ENCODE peak calls at places on chromosome 10, in nine cellular contexts. R is stomach, G is HCT116, Q is pancreas, Y is cardiac muscle cell, E is left ventricle myocardium inferior, V is body of pancreas, Z is fibroblast of lung, N is fibroblast of the aortic adventitia. S is an unnamed sample.

GRCh38 chr10:101145750-101146391 is 14.8 kb downstream of the TLX1 start:
- DNase-seq in Y (no peak), E (no peak), G (no peak), R (no peak), V (no peak), N (no peak), Z (no peak), Q (no peak), S (no peak)

GRCh38 chr10:108783897-108784296 is 1139.4 kb downstream of the XPNPEP1 start:
- DNase-seq in V (no peak), R (peak), Q (peak), G (peak), E (no peak), Z (peak), Y (peak), N (peak), S (peak)

GRCh38 chr10:104286939-104287338 is 18.0 kb downstream of the GSTO2 start:
- DNase-seq in V (no peak), N (no peak), R (no peak), E (no peak), Q (no peak), Y (no peak), G (no peak), Z (no peak), S (no peak)

GRCh38 chr10:44233561-44234470 is 151.1 kb downstream of the CXCL12 start:
- DNase-seq in R (peak), Y (peak), Z (peak), G (no peak), E (peak), N (no peak), V (no peak), Q (no peak), S (no peak)

GRCh38 chr10:113704637-113705343 is 25.1 kb downstream of the CASP7 start:
- DNase-seq in V (no peak), R (no peak), E (no peak), N (peak), G (peak), Q (no peak), Z (peak), Y (peak), S (no peak)

GRCh38 chr10:111522141-111522540 is 445.3 kb downstream of the ADRA2A start:
- DNase-seq in Z (no peak), G (no peak), N (no peak), R (no peak), Y (no peak), V (no peak), Q (no peak), E (no peak), S (no peak)

GRCh38 chr10:116130006-116130405 is 143.0 kb downstream of the GFRA1 start:
- DNase-seq in G (no peak), Z (no peak), N (no peak), Y (no peak), Q (no peak), V (no peak), E (no peak), R (no peak), S (no peak)

GRCh38 chr10:109174526-109174925 is 748.8 kb downstream of the XPNPEP1 start:
- DNase-seq in Q (no peak), Y (no peak), N (no peak), E (no peak), V (no peak), Z (peak), G (no peak), R (no peak), S (no peak)

GRCh38 chr10:44862006-44862751 is 49.0 kb upstream of the TMEM72 start:
- DNase-seq in R (no peak), V (no peak), N (no peak), Z (peak), Q (no peak), E (no peak), G (no peak), Y (no peak), S (no peak)

GRCh38 chr10:79084012-79084971 is 15.5 kb downstream of the ZMIZ1 start:
- DNase-seq in R (peak), E (peak), Z (peak), Y (peak), V (peak), N (peak), G (no peak), Q (peak), S (no peak)

GRCh38 chr10:75109459-75109778 is 2.0 kb upstream of the SAMD8 start:
- DNase-seq in Y (no peak), Z (no peak), G (no peak), Q (no peak), N (no peak), V (no peak), R (no peak), E (no peak), S (no peak)

GRCh38 chr10:96565774-96566173 is 21.0 kb downstream of the TM9SF3 start:
- DNase-seq in E (no peak), V (no peak), G (no peak), N (peak), Q (no peak), R (no peak), Y (peak), Z (peak), S (no peak)

GRCh38 chr10:90326498-90327267 is 531.2 kb downstream of the HTR7 start:
- DNase-seq in G (no peak), E (no peak), Z (peak), V (no peak), R (no peak), Y (peak), N (peak), Q (no peak), S (no peak)

GRCh38 chr10:86348321-86349210 is 18.0 kb downstream of the GRID1 start:
- DNase-seq in R (no peak), N (no peak), V (no peak), G (no peak), Z (no peak), E (no peak), Y (peak), Q (no peak), S (no peak)

GRCh38 chr10:77637986-77638765 is 568 bp upstream of the KCNMA1 start:
- DNase-seq in E (no peak), R (no peak), N (peak), Q (peak), V (peak), Z (peak), G (no peak), Y (peak), S (no peak)

GRCh38 chr10:43348511-43349312 is 22.7 kb upstream of the FXYD4 start:
- DNase-seq in G (peak), N (peak), R (peak), Z (peak), Q (peak), Y (peak), V (peak), E (peak), S (peak)

GRCh38 chr10:30178565-30178964 is 119.2 kb upstream of the JCAD start:
- DNase-seq in V (no peak), Z (peak), Q (no peak), Y (peak), R (no peak), G (no peak), N (peak), E (no peak), S (no peak)

GRCh38 chr10:31816318-31816717 is 112.3 kb downstream of the ARHGAP12 start:
- DNase-seq in Q (no peak), V (no peak), Y (peak), Z (peak), N (peak), E (no peak), R (no peak), G (no peak), S (no peak)

GRCh38 chr10:132461683-132462231 is 64.8 kb downstream of the PWWP2B start:
- DNase-seq in Y (no peak), V (peak), R (peak), G (no peak), Z (no peak), E (peak), Q (no peak), N (no peak), S (no peak)

GRCh38 chr10:63628526-63629362 is 107.5 kb downstream of the REEP3 start:
- DNase-seq in Y (peak), V (peak), N (no peak), Q (peak), E (peak), G (peak), R (peak), Z (peak), S (no peak)

GRCh38 chr10:34486008-34486407 is 329.1 kb downstream of the PARD3 start:
- DNase-seq in V (no peak), Z (no peak), Q (no peak), E (no peak), Y (no peak), G (no peak), N (no peak), R (no peak), S (no peak)

GRCh38 chr10:87619705-87620104 is 40.0 kb upstream of the PAPSS2 start:
- DNase-seq in Q (no peak), G (no peak), R (no peak), V (no peak), E (no peak), N (no peak), Y (no peak), Z (peak), S (no peak)

GRCh38 chr10:131896403-131896802 is 4.4 kb upstream of the PPP2R2D start:
- DNase-seq in V (no peak), Z (no peak), R (no peak), G (no peak), N (no peak), E (no peak), Y (no peak), Q (no peak), S (no peak)

GRCh38 chr10:45044290-45044689 is 43.6 kb downstream of the ZNF22 start:
- DNase-seq in Q (no peak), G (no peak), R (no peak), Z (no peak), V (no peak), E (no peak), Y (no peak), N (no peak), S (no peak)

GRCh38 chr10:59463909-59464308 is 101.6 kb upstream of the FAM13C start:
- DNase-seq in E (no peak), Z (no peak), G (no peak), V (no peak), Q (no peak), Y (no peak), N (no peak), R (no peak), S (no peak)

GRCh38 chr10:133201151-133201947 is 28.7 kb upstream of the UTF1 start:
- DNase-seq in E (no peak), N (no peak), Y (no peak), R (no peak), V (no peak), Q (no peak), G (no peak), Z (no peak), S (no peak)

GRCh38 chr10:28713626-28714352 is 36.5 kb downstream of the BAMBI start:
- DNase-seq in Q (no peak), E (no peak), Y (no peak), N (no peak), G (no peak), R (no peak), Z (no peak), V (no peak), S (no peak)

GRCh38 chr10:104337985-104338735 is at the start of gene ITPRIP:
- DNase-seq in N (peak), R (peak), E (peak), V (peak), Y (peak), Q (peak), G (peak), Z (peak), S (no peak)

GRCh38 chr10:62025901-62026879 is 124.7 kb downstream of the ARID5B start:
- DNase-seq in G (no peak), Y (peak), N (peak), V (no peak), E (no peak), R (no peak), Z (peak), Q (no peak), S (no peak)

GRCh38 chr10:62899316-62899715 is 83.2 kb upstream of the EGR2 start:
- DNase-seq in Y (peak), V (no peak), Z (no peak), E (no peak), G (no peak), N (peak), Q (no peak), R (no peak), S (no peak)

GRCh38 chr10:89115876-89116627 is 91.1 kb downstream of the CH25H start:
- DNase-seq in N (peak), V (no peak), Q (no peak), R (no peak), Y (peak), Z (peak), G (peak), E (no peak), S (no peak)

GRCh38 chr10:109328001-109328400 is 595.3 kb downstream of the XPNPEP1 start:
- DNase-seq in Q (no peak), G (no peak), Z (no peak), R (no peak), V (no peak), Y (no peak), E (no peak), N (no peak), S (no peak)

GRCh38 chr10:116306847-116307246 is 17.4 kb upstream of the CCDC172 start:
- DNase-seq in Q (no peak), Y (no peak), E (no peak), R (no peak), G (no peak), N (no peak), V (no peak), Z (no peak), S (no peak)

GRCh38 chr10:10792681-10793080 is 225.0 kb upstream of the CELF2 start:
- DNase-seq in Q (no peak), G (no peak), Y (peak), E (no peak), Z (peak), V (no peak), N (peak), R (no peak), S (no peak)

GRCh38 chr10:43978936-43979335 is 330.3 kb upstream of the ZNF32 start:
- DNase-seq in Y (no peak), Z (no peak), E (no peak), Q (no peak), N (no peak), G (no peak), V (no peak), R (no peak), S (no peak)

GRCh38 chr10:103917326-103918052 is 495 bp downstream of the STN1 start:
- DNase-seq in G (no peak), Z (peak), R (peak), Y (no peak), E (peak), Q (no peak), V (peak), N (no peak), S (no peak)

GRCh38 chr10:43966571-43966965 is 317.9 kb upstream of the ZNF32 start:
- DNase-seq in R (no peak), Z (no peak), Y (no peak), N (no peak), E (no peak), Q (no peak), V (no peak), G (no peak), S (no peak)

DNA sequence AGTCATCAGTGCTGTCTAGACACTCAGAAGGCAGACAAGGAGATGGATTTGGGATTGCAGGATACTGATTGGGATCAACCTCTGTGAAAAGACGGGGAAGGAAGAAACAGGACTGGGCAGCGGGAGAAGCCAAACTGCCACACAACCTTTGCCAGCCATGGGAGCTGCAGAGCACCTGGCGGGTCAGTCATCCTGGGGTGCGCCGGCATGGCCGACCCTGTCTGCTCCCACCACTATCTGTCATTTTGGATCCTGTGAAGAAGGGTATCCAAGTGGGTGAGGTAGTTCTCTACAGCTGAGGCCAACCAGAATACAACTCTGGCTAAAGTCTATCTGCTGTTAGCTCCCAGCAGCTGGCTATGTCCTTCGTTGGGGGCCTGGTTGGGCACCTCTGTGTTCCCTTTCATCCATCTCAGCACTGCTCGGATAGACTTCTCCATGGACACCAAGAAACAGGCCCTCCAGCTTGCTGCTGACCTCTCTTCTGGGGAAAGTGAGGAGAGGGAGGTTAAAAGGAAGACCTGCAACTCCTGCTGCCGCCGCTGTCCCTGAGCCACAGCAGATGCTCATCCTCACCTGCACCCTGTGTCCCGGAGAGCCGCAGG is 11.7 kb upstream of the RBM17 start:
- DNase-seq in Y (no peak), Q (no peak), E (no peak), G (no peak), V (no peak), N (no peak), Z (no peak), R (no peak), S (no peak)
- TF ChIP-seq CTCF in Y (no peak), Q (no peak), E (no peak), G (no peak), V (no peak), N (no peak), Z (no peak), R (no peak), S (no peak)

DNA sequence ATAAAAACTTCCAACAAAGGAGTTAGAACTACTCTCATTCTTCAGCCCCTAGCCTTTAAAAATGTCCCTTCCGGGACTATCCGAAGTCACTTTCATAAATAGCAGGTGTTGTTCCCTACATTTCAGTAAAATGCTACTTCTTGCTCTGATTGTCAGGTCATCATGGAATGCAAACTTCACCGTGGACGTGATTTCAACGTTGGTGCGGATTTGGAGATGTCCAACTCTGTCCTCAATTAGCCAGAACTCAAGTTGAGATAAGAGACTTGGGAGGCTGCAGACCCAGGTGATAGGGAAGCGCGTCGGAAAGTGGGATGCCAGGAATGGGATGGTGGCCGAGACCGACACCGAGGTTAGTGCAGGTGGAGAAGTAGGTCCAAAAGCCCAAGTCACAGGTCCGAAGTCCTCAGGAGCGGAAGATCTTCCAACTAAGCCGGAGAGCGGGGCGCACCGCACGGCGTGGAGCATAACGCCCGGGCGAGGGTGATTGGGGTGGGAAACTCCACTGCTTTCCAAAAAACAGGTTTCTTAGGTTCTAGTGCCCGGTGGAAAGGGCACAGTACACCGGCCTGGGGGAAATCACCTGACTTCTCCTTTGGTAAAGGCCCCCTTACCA is 11.5 kb upstream of the SPAG6 start:
- DNase-seq in E (no peak), Y (no peak), R (no peak), Z (no peak), N (no peak), Q (no peak), V (no peak), G (no peak), S (no peak)
- H3K4me3 ChIP-seq in E (peak), Y (peak), R (no peak), Z (no peak), N (no peak), Q (peak), V (no peak), G (no peak), S (no peak)

GRCh38 chr10:80805343-80806020 is 267.8 kb downstream of the SH2D4B start:
- DNase-seq in V (no peak), G (no peak), E (no peak), N (no peak), Y (no peak), Z (no peak), R (no peak), Q (no peak), S (no peak)
- TF ChIP-seq CTCF in V (no peak), G (no peak), E (no peak), N (no peak), Y (no peak), Z (no peak), R (no peak), Q (no peak), S (no peak)

DNA sequence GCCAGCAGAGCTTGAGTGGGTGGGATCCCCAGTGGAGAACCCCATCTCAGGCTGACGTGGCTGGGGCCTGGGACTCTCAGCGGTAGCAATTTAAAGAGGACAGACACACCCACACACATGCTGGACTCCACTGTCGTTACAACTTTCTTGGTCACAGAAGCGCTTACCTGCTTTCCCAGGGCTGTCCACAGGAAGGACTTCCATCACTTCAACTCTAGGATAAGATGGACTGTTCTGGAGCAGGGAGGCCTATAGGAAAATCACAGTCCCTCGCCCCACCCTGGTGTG is 6.4 kb downstream of the UNC5B start:
- DNase-seq in R (no peak), Z (no peak), E (no peak), V (no peak), N (no peak), G (no peak), Q (no peak), Y (no peak), S (no peak)
- H3K4me3 ChIP-seq in R (no peak), Z (no peak), E (no peak), V (no peak), N (no peak), G (no peak), Q (no peak), Y (no peak), S (no peak)

DNA sequence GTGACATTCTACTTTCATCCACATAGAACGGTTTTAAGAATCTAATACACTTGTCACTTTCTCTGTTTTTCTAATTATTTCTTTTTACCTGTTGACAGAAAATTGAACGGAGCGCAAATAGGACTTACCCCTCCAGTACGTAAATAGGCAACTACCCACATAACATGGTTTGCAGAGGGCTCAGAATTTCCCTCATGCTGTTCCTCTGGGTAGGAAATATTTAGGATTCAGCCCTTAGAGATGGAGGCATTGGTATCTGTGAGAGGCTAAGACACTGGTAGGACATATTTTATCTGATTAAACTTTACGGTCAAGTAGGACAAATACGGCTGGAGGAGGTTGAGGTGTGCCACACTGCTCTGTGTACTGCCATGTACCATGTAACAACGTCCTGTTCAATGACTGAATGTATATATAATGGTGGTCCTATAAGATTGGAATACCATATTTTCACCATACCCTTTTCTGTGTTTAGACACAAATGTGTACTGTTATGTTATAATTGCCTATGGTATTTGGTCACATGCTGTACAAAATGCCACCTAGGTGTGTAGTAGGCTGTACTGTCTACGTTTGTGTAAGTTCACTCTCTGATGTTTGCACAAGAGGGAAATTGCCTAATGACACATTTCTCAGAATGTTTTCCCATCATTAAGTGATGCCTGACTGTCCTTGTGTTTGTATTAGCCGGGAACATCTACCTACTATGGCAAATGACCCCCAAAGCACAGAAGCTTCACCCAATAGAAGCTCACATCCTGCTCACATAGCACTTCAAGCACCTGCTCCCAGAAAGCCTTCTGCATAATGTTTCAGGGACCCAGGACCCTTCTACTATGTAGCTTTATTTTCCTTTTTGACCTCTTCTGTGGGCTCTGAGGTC is 429.4 kb upstream of the AKR1E2 start:
- DNase-seq in V (no peak), R (no peak), Q (no peak), Y (no peak), N (no peak), Z (no peak), G (no peak), E (no peak), S (no peak)
- TF ChIP-seq CTCF in V (no peak), R (no peak), Q (no peak), Y (no peak), N (no peak), Z (no peak), G (no peak), E (no peak), S (no peak)